ENCODE peak calls at places on chromosome X, in eight cellular contexts. Y is GM23338; W is HCT116; N is fibroblast of lung; M is aorta; E is naive thymus-derived CD4-positive, alpha-beta T cell; U is small intestine; V is Peyer's patch. I is an unnamed sample. For H3K36me3, the result is how much of the 10 kb centered on the place peaks cover.

GRCh38 chrX:95760356-95760755 is 924.3 kb upstream of the DIAPH2 start:
- DNase-seq in Y (no peak), W (no peak), N (no peak), M (no peak), E (no peak), U (no peak), V (no peak), I (no peak)

GRCh38 chrX:49102221-49102620 is 21.3 kb downstream of the GPKOW start:
- DNase-seq in Y (no peak), W (no peak), N (no peak), M (no peak), E (no peak), U (no peak), V (no peak), I (no peak)

GRCh38 chrX:25544641-25545040 is 528.9 kb upstream of the ARX start:
- DNase-seq in Y (no peak), W (no peak), N (peak), M (no peak), E (no peak), U (no peak), V (no peak), I (no peak)

GRCh38 chrX:138897621-138898492 is 186.3 kb upstream of the FGF13 start:
- DNase-seq in Y (no peak), W (no peak), N (no peak), M (no peak), E (no peak), U (no peak), V (no peak), I (no peak)

GRCh38 chrX:41002021-41002420 is 83.2 kb upstream of the USP9X start:
- DNase-seq in Y (no peak), W (no peak), N (peak), M (no peak), E (no peak), U (peak), V (no peak), I (no peak)

GRCh38 chrX:140503714-140504351 is 1.0 kb downstream of the SOX3 start:
- DNase-seq in Y (peak), W (no peak), N (no peak), M (no peak), E (no peak), U (no peak), V (no peak), I (no peak)

GRCh38 chrX:114051667-114052315 is 532.1 kb upstream of the HTR2C start:
- DNase-seq in Y (no peak), W (no peak), N (no peak), M (no peak), E (no peak), U (no peak), V (no peak), I (no peak)

GRCh38 chrX:22063284-22063683 is 31.2 kb downstream of the PHEX start:
- DNase-seq in Y (no peak), W (no peak), N (no peak), M (no peak), E (no peak), U (peak), V (peak), I (no peak)

GRCh38 chrX:25012433-25012735 is 3.4 kb downstream of the ARX start:
- DNase-seq in Y (peak), W (no peak), N (no peak), M (no peak), E (no peak), U (no peak), V (no peak), I (no peak)

GRCh38 chrX:51694254-51694653 is 11.6 kb upstream of the CENPVL2 start:
- DNase-seq in Y (no peak), W (no peak), N (no peak), M (no peak), E (no peak), U (no peak), V (peak), I (no peak)

GRCh38 chrX:105190252-105190853 is 30.1 kb downstream of the TEX13A start:
- DNase-seq in Y (peak), W (no peak), N (peak), M (no peak), E (no peak), U (peak), V (peak), I (no peak)

GRCh38 chrX:10072786-10073568 is 83.8 kb upstream of the CLCN4 start:
- DNase-seq in Y (no peak), W (no peak), N (no peak), M (no peak), E (no peak), U (no peak), V (no peak), I (no peak)

GRCh38 chrX:9873952-9874351 is 87.7 kb downstream of the SHROOM2 start:
- DNase-seq in Y (peak), W (peak), N (peak), M (no peak), E (peak), U (peak), V (peak), I (peak)

GRCh38 chrX:104165894-104166734 is at the start of gene FAM199X:
- DNase-seq in Y (peak), W (peak), N (peak), M (peak), E (peak), U (peak), V (peak), I (peak)

GRCh38 chrX:131763674-131764073 is 219.8 kb downstream of the OR13H1 start:
- DNase-seq in Y (no peak), W (no peak), N (no peak), M (peak), E (no peak), U (no peak), V (peak), I (no peak)

GRCh38 chrX:10071451-10072163 is 85.2 kb upstream of the CLCN4 start:
- DNase-seq in Y (no peak), W (no peak), N (peak), M (no peak), E (no peak), U (no peak), V (no peak), I (no peak)

GRCh38 chrX:96722793-96723192 is 38.2 kb downstream of the DIAPH2 start:
- DNase-seq in Y (no peak), W (no peak), N (no peak), M (no peak), E (no peak), U (no peak), V (no peak), I (no peak)

GRCh38 chrX:129957241-129958099 is 25.0 kb upstream of the BCORL1 start:
- DNase-seq in Y (peak), W (peak), N (peak), M (peak), E (no peak), U (peak), V (peak), I (no peak)

GRCh38 chrX:136291824-136292223 is 8.9 kb upstream of the ADGRG4 start:
- DNase-seq in Y (no peak), W (no peak), N (no peak), M (no peak), E (no peak), U (no peak), V (no peak), I (no peak)

DNA sequence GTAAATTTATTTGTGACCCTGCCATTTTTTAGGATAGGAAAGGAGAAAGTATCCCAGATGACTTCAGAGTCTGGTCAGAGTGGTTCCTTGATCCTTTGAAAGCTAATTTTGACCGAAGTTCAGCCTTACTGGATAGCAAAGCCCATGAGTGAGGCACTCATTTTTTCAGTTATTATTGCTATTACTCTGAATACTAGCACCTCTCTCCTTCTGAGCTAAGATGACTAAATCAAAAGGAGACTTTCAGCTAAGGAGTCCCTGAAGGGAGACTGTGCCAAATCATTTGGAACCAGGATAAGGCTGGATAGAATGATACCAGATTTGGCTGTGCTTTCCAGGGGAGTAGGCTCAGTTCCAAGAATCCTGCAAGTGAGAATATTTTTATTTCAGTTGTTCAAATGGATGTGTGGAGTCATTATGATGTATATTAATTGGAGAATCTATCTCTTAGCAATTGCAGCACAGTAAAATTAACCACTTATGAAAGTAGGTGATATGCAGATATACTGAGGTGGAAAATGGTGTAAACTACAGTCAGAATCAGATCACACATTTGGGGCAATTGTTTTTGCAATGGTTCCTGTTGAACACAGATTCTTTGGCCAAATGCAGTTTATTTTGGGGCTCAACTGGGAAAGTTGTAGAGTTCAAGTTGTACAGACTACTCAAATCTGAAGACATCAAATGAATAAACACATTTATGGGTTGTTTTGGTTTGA is 1.1 kb downstream of the P2RY10 start:
- DNase-seq in Y (no peak), W (no peak), N (no peak), M (no peak), E (no peak), U (no peak), V (no peak), I (no peak)
- H3K4me3 ChIP-seq in Y (no peak), W (no peak), N (no peak), M (no peak), E (peak), U (peak), V (peak), I (peak)

DNA sequence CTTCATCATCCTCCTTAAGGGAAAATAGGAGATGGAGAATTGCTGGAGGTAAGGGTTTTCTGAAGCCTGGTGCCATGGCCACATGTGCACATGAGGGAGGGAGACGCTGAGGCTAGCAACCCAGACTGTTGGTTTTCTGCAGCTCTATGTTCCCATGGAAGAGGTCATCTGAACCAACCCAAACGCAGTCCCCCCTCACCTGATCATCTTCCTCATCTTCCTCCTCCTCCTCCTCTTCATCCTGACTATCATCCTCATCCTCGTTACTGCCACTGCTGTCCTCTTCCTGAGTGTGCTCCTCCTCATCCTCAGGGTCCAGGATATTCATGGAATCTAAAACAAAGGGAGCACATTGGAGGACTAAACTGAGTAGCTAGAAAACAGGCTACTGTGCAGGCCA is 124.6 kb downstream of the HUWE1 start:
- DNase-seq in Y (no peak), W (no peak), N (no peak), M (no peak), E (no peak), U (no peak), V (no peak), I (no peak)
- H3K36me3 ChIP-seq in Y (under half), W (under half), N (under half), M (under half), E (under half), U (under half), V (under half), I (half or more)

DNA sequence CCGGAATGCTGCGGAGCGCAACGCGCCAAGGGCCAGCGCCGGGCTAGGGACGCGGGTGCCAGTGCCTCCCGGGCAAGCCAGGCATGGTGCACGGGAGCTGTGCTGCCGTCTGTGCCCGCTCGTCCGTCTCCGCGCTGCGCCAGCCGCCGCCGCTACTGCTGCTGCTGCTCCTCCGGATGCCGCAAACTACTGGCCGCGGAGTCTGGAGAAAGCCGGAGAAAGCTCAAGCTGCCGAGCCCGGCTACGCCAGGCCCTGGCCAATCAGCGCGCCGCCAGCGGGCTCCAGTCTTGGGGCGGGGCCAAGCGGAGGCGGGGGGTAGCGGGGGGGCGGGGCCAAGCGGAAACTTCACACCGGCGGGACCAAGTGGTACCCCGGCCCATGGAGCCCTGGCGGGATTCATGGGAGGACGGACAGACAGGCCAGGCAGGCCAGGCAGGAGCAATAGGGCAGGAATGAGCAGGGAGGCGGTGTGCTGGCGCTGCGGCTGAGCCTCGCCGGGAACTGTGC is at the start of gene PCDH19:
- DNase-seq in Y (peak), W (no peak), N (peak), M (peak), E (peak), U (peak), V (no peak), I (no peak)
- H3K4me3 ChIP-seq in Y (peak), W (peak), N (peak), M (peak), E (no peak), U (peak), V (no peak), I (peak)

GRCh38 chrX:1390621-1391369 is 1.1 kb downstream of the SLC25A6 start:
- DNase-seq in Y (no peak), W (no peak), N (no peak), M (peak), E (no peak), U (no peak), V (peak), I (no peak)
- H3K36me3 ChIP-seq in Y (under half), W (under half), N (under half), M (under half), E (under half), U (under half), V (under half), I (half or more)

GRCh38 chrX:45198706-45199105 is 2.0 kb downstream of the DIPK2B start:
- DNase-seq in Y (no peak), W (no peak), N (no peak), M (no peak), E (no peak), U (no peak), V (no peak), I (no peak)

GRCh38 chrX:45198301-45198700 is 2.4 kb downstream of the DIPK2B start:
- DNase-seq in Y (no peak), W (no peak), N (no peak), M (no peak), E (no peak), U (no peak), V (no peak), I (no peak)

GRCh38 chrX:45202171-45202570 is 1.5 kb upstream of the DIPK2B start:
- DNase-seq in Y (no peak), W (no peak), N (no peak), M (no peak), E (no peak), U (no peak), V (no peak), I (no peak)

GRCh38 chrX:45196701-45197100 is 4.0 kb downstream of the DIPK2B start:
- DNase-seq in Y (no peak), W (no peak), N (peak), M (no peak), E (no peak), U (no peak), V (no peak), I (no peak)

DNA sequence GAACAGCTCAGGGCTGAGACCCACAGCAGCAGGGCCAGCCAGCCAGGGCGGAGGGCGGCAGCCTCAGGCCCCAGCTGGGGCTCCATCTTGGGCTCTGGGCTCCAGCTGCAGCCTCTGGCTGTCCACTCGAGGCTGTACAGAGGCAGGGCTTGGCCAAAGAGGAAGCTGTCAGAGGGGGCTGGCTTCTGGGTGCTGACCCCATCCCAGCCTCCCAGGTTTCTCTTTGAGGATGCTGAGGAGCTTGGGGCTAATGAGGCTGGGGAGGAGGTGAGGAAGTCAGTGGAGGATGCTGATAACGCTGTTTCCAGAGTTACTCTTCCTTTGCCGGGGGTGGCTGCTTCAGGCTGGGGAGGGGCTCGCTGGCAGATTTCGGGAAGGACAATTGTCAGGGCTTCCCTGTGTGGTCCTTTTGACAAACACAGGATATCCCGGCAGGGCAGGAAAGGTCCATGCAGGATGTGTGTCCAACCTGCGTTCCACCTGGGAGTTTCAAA is at the start of gene DIPK2B:
- DNase-seq in Y (no peak), W (no peak), N (no peak), M (no peak), E (no peak), U (no peak), V (no peak), I (no peak)
- H3K4me3 ChIP-seq in Y (no peak), W (no peak), N (no peak), M (no peak), E (no peak), U (no peak), V (no peak), I (no peak)

GRCh38 chrX:18935893-18936292 is 48.0 kb downstream of the PHKA2 start:
- DNase-seq in Y (no peak), W (no peak), N (no peak), M (no peak), E (no peak), U (peak), V (peak), I (no peak)
- H3K36me3 ChIP-seq in Y (under half), W (under half), N (under half), M (under half), E (under half), U (under half), V (under half), I (under half)

DNA sequence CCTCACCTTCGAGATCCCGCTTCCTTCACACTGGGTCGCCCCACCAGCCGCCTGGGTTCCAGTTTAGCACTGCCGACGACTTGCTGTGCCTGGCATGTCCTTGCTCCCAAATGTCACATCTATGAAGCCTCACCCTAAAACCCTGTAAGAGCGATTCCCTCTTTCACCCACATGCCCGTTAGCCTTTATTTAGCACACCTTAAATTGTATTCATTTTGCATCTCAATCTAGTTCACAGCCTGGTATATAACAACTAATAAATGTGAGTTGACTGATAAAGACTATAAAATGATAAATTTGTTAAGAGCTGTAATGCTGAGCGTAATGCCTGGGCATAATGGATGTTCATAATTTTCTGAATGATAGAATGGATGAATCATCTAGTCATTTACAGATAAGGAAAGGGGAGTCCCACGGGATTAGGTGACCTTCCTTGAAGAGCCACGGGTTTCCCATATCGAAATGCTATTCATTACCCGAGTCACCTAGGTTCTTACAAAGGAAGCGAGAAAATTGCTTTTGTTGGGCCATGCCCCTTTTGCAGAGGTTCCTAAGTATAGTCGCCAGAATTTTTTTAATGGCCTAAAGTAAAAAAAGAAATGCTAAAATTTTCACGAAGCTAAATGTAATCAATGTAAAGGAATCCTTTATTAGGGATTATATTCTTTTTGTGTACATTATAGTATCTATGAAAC is 1.1 kb upstream of the AP1S2 start:
- DNase-seq in Y (no peak), W (no peak), N (no peak), M (no peak), E (no peak), U (peak), V (no peak), I (no peak)
- H3K4me3 ChIP-seq in Y (peak), W (peak), N (peak), M (peak), E (peak), U (peak), V (peak), I (peak)

GRCh38 chrX:123256378-123256777 is 72.3 kb downstream of the GRIA3 start:
- DNase-seq in Y (no peak), W (no peak), N (no peak), M (no peak), E (no peak), U (no peak), V (no peak), I (no peak)
- H3K36me3 ChIP-seq in Y (under half), W (under half), N (under half), M (under half), E (under half), U (under half), V (under half), I (under half)